ENCODE peak calls at places on chromosome 4, in five cellular contexts. One of them, this sample, is unnamed. For H3K36me3, the result is how much of the 10 kb centered on the place peaks cover.

GRCh38 chr4:138327334-138327733 is 85.2 kb upstream of the SLC7A11 start:
- DNase-seq in GM23248: no peak
- DNase-seq in esophagus muscularis mucosa: no peak
- DNase-seq in left lung: no peak
- DNase-seq in naive thymus-derived CD4-positive, alpha-beta T cell: no peak
- DNase-seq in this sample: no peak

GRCh38 chr4:924107-925096 is 7.7 kb downstream of the GAK start:
- DNase-seq in left lung: peak
- DNase-seq in GM23248: peak
- DNase-seq in esophagus muscularis mucosa: no peak
- DNase-seq in naive thymus-derived CD4-positive, alpha-beta T cell: peak
- DNase-seq in this sample: peak

GRCh38 chr4:64846417-64846816 is 437.2 kb upstream of the TECRL start:
- DNase-seq in esophagus muscularis mucosa: no peak
- DNase-seq in GM23248: no peak
- DNase-seq in naive thymus-derived CD4-positive, alpha-beta T cell: no peak
- DNase-seq in left lung: no peak
- DNase-seq in this sample: no peak

GRCh38 chr4:62644372-62644771 is 1444.2 kb downstream of the ADGRL3 start:
- DNase-seq in naive thymus-derived CD4-positive, alpha-beta T cell: no peak
- DNase-seq in GM23248: no peak
- DNase-seq in left lung: no peak
- DNase-seq in esophagus muscularis mucosa: no peak
- DNase-seq in this sample: no peak

GRCh38 chr4:748461-748860 is 42.8 kb downstream of the PCGF3 start:
- DNase-seq in naive thymus-derived CD4-positive, alpha-beta T cell: no peak
- DNase-seq in left lung: no peak
- DNase-seq in GM23248: no peak
- DNase-seq in esophagus muscularis mucosa: no peak
- DNase-seq in this sample: no peak

GRCh38 chr4:22515145-22515887 is 550 bp downstream of the ADGRA3 start:
- DNase-seq in GM23248: peak
- DNase-seq in left lung: peak
- DNase-seq in esophagus muscularis mucosa: no peak
- DNase-seq in naive thymus-derived CD4-positive, alpha-beta T cell: no peak
- DNase-seq in this sample: peak

GRCh38 chr4:146370841-146371240 is 150.9 kb downstream of the SLC10A7 start:
- DNase-seq in esophagus muscularis mucosa: no peak
- DNase-seq in naive thymus-derived CD4-positive, alpha-beta T cell: no peak
- DNase-seq in left lung: no peak
- DNase-seq in GM23248: peak
- DNase-seq in this sample: no peak

GRCh38 chr4:20017439-20017838 is 234.3 kb upstream of the SLIT2 start:
- DNase-seq in esophagus muscularis mucosa: no peak
- DNase-seq in GM23248: peak
- DNase-seq in left lung: no peak
- DNase-seq in naive thymus-derived CD4-positive, alpha-beta T cell: no peak
- DNase-seq in this sample: no peak

GRCh38 chr4:165537028-165537648 is 158.3 kb downstream of the CPE start:
- DNase-seq in esophagus muscularis mucosa: no peak
- DNase-seq in left lung: no peak
- DNase-seq in GM23248: peak
- DNase-seq in naive thymus-derived CD4-positive, alpha-beta T cell: no peak
- DNase-seq in this sample: no peak

GRCh38 chr4:102759835-102760644 is 728 bp downstream of the MANBA start:
- DNase-seq in esophagus muscularis mucosa: no peak
- DNase-seq in left lung: no peak
- DNase-seq in GM23248: peak
- DNase-seq in naive thymus-derived CD4-positive, alpha-beta T cell: peak
- DNase-seq in this sample: no peak

GRCh38 chr4:21410372-21410771 is 538.2 kb downstream of the KCNIP4 start:
- DNase-seq in left lung: no peak
- DNase-seq in esophagus muscularis mucosa: no peak
- DNase-seq in GM23248: no peak
- DNase-seq in naive thymus-derived CD4-positive, alpha-beta T cell: no peak
- DNase-seq in this sample: no peak

GRCh38 chr4:135538698-135539097 is 1337.1 kb upstream of the PABPC4L start:
- DNase-seq in esophagus muscularis mucosa: no peak
- DNase-seq in GM23248: no peak
- DNase-seq in naive thymus-derived CD4-positive, alpha-beta T cell: no peak
- DNase-seq in left lung: no peak
- DNase-seq in this sample: no peak

GRCh38 chr4:155377281-155377680 is 516 bp upstream of the MAP9 start:
- DNase-seq in left lung: no peak
- DNase-seq in esophagus muscularis mucosa: no peak
- DNase-seq in naive thymus-derived CD4-positive, alpha-beta T cell: no peak
- DNase-seq in GM23248: peak
- DNase-seq in this sample: no peak

GRCh38 chr4:112141366-112142138 is 3.7 kb upstream of the FAM241A start:
- DNase-seq in esophagus muscularis mucosa: no peak
- DNase-seq in left lung: no peak
- DNase-seq in GM23248: no peak
- DNase-seq in naive thymus-derived CD4-positive, alpha-beta T cell: no peak
- DNase-seq in this sample: no peak

GRCh38 chr4:27684501-27685077 is 823.9 kb downstream of the STIM2 start:
- DNase-seq in naive thymus-derived CD4-positive, alpha-beta T cell: no peak
- DNase-seq in left lung: peak
- DNase-seq in esophagus muscularis mucosa: no peak
- DNase-seq in GM23248: peak
- DNase-seq in this sample: no peak

GRCh38 chr4:106529348-106530033 is 160.9 kb upstream of the GIMD1 start:
- DNase-seq in left lung: no peak
- DNase-seq in GM23248: peak
- DNase-seq in esophagus muscularis mucosa: no peak
- DNase-seq in naive thymus-derived CD4-positive, alpha-beta T cell: no peak
- DNase-seq in this sample: no peak

GRCh38 chr4:182828678-182829025 is 88.5 kb downstream of the DCTD start:
- DNase-seq in left lung: no peak
- DNase-seq in GM23248: no peak
- DNase-seq in esophagus muscularis mucosa: no peak
- DNase-seq in naive thymus-derived CD4-positive, alpha-beta T cell: no peak
- DNase-seq in this sample: no peak

GRCh38 chr4:149708513-149709175 is 107.0 kb downstream of the IQCM start:
- DNase-seq in GM23248: peak
- DNase-seq in esophagus muscularis mucosa: no peak
- DNase-seq in naive thymus-derived CD4-positive, alpha-beta T cell: no peak
- DNase-seq in left lung: no peak
- DNase-seq in this sample: no peak

GRCh38 chr4:128346054-128346716 is 58.6 kb upstream of the PGRMC2 start:
- DNase-seq in left lung: no peak
- DNase-seq in esophagus muscularis mucosa: no peak
- DNase-seq in GM23248: peak
- DNase-seq in naive thymus-derived CD4-positive, alpha-beta T cell: no peak
- DNase-seq in this sample: no peak

GRCh38 chr4:99437686-99438577 is 2.8 kb upstream of the ADH7 start:
- DNase-seq in esophagus muscularis mucosa: no peak
- DNase-seq in left lung: no peak
- DNase-seq in GM23248: peak
- DNase-seq in naive thymus-derived CD4-positive, alpha-beta T cell: no peak
- DNase-seq in this sample: no peak

GRCh38 chr4:113574636-113575103 is 186.9 kb downstream of the CAMK2D start:
- DNase-seq in esophagus muscularis mucosa: no peak
- DNase-seq in GM23248: peak
- DNase-seq in left lung: no peak
- DNase-seq in naive thymus-derived CD4-positive, alpha-beta T cell: no peak
- DNase-seq in this sample: no peak

GRCh38 chr4:80112236-80112635 is 39.2 kb upstream of the ANTXR2 start:
- DNase-seq in GM23248: peak
- DNase-seq in left lung: no peak
- DNase-seq in esophagus muscularis mucosa: no peak
- DNase-seq in naive thymus-derived CD4-positive, alpha-beta T cell: no peak
- DNase-seq in this sample: no peak

GRCh38 chr4:38449506-38450174 is 214.4 kb upstream of the KLF3 start:
- DNase-seq in esophagus muscularis mucosa: peak
- DNase-seq in GM23248: peak
- DNase-seq in naive thymus-derived CD4-positive, alpha-beta T cell: no peak
- DNase-seq in left lung: no peak
- DNase-seq in this sample: no peak

GRCh38 chr4:137510866-137511265 is 21.4 kb downstream of the PCDH18 start:
- DNase-seq in esophagus muscularis mucosa: no peak
- DNase-seq in left lung: no peak
- DNase-seq in naive thymus-derived CD4-positive, alpha-beta T cell: no peak
- DNase-seq in GM23248: peak
- DNase-seq in this sample: no peak

GRCh38 chr4:141002323-141002805 is 130.9 kb downstream of the RNF150 start:
- DNase-seq in left lung: no peak
- DNase-seq in GM23248: peak
- DNase-seq in naive thymus-derived CD4-positive, alpha-beta T cell: no peak
- DNase-seq in esophagus muscularis mucosa: no peak
- DNase-seq in this sample: no peak

GRCh38 chr4:10098770-10099139 is 17.8 kb downstream of the WDR1 start:
- DNase-seq in GM23248: peak
- DNase-seq in naive thymus-derived CD4-positive, alpha-beta T cell: no peak
- DNase-seq in left lung: no peak
- DNase-seq in esophagus muscularis mucosa: no peak
- DNase-seq in this sample: no peak

GRCh38 chr4:89434364-89434988 is 126.9 kb upstream of the GPRIN3 start:
- DNase-seq in left lung: no peak
- DNase-seq in esophagus muscularis mucosa: no peak
- DNase-seq in GM23248: peak
- DNase-seq in naive thymus-derived CD4-positive, alpha-beta T cell: no peak
- DNase-seq in this sample: no peak

GRCh38 chr4:134906404-134907023 is 704.9 kb upstream of the PABPC4L start:
- DNase-seq in esophagus muscularis mucosa: no peak
- DNase-seq in left lung: no peak
- DNase-seq in GM23248: no peak
- DNase-seq in naive thymus-derived CD4-positive, alpha-beta T cell: no peak
- DNase-seq in this sample: no peak

GRCh38 chr4:128315756-128316520 is 28.3 kb upstream of the PGRMC2 start:
- DNase-seq in esophagus muscularis mucosa: no peak
- DNase-seq in left lung: no peak
- DNase-seq in GM23248: no peak
- DNase-seq in naive thymus-derived CD4-positive, alpha-beta T cell: no peak
- DNase-seq in this sample: no peak

GRCh38 chr4:153153339-153153851 is 50.8 kb upstream of the TRIM2 start:
- DNase-seq in GM23248: peak
- DNase-seq in naive thymus-derived CD4-positive, alpha-beta T cell: peak
- DNase-seq in esophagus muscularis mucosa: no peak
- DNase-seq in left lung: peak
- DNase-seq in this sample: peak

GRCh38 chr4:74423101-74423500 is 21.8 kb upstream of the AREG start:
- DNase-seq in GM23248: peak
- DNase-seq in left lung: no peak
- DNase-seq in esophagus muscularis mucosa: no peak
- DNase-seq in naive thymus-derived CD4-positive, alpha-beta T cell: no peak
- DNase-seq in this sample: no peak

GRCh38 chr4:55866973-55867574 is 13.6 kb downstream of the EXOC1 start:
- DNase-seq in esophagus muscularis mucosa: no peak
- DNase-seq in naive thymus-derived CD4-positive, alpha-beta T cell: peak
- DNase-seq in left lung: no peak
- DNase-seq in GM23248: peak
- DNase-seq in this sample: peak

DNA sequence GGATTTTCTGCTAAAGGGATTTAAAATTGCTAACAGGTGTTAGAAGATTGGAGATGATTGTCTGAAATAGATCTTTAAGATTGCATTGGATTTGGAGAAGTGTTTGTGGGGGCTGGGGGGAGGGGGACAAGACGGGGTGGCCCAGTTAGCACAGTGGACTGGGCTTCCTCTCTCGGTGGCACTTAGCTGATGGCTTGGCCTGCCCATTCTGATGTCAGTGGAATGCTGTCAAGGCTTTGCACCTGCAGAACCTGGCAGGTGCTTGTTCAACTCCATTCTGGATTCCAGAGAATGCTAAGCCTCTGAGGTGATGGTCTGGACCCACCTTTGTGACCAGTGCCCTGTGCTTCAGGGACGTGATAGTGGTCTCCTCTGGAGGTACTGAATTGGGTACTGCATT is 43.7 kb downstream of the ADD1 start:
- DNase-seq in esophagus muscularis mucosa: no peak
- DNase-seq in GM23248: no peak
- DNase-seq in left lung: no peak
- DNase-seq in naive thymus-derived CD4-positive, alpha-beta T cell: no peak
- DNase-seq in this sample: no peak
- H3K36me3 ChIP-seq in esophagus muscularis mucosa: under half
- H3K36me3 ChIP-seq in GM23248: under half
- H3K36me3 ChIP-seq in left lung: under half
- H3K36me3 ChIP-seq in naive thymus-derived CD4-positive, alpha-beta T cell: under half
- H3K36me3 ChIP-seq in this sample: under half

GRCh38 chr4:71333368-71333767 is 5.5 kb upstream of the SLC4A4 start:
- DNase-seq in esophagus muscularis mucosa: no peak
- DNase-seq in left lung: no peak
- DNase-seq in naive thymus-derived CD4-positive, alpha-beta T cell: no peak
- DNase-seq in GM23248: no peak
- DNase-seq in this sample: no peak

GRCh38 chr4:71344067-71344466 is 5.2 kb downstream of the SLC4A4 start:
- DNase-seq in naive thymus-derived CD4-positive, alpha-beta T cell: no peak
- DNase-seq in left lung: no peak
- DNase-seq in GM23248: no peak
- DNase-seq in esophagus muscularis mucosa: no peak
- DNase-seq in this sample: no peak

GRCh38 chr4:71333960-71334951 is 4.6 kb upstream of the SLC4A4 start:
- DNase-seq in naive thymus-derived CD4-positive, alpha-beta T cell: no peak
- DNase-seq in left lung: no peak
- DNase-seq in esophagus muscularis mucosa: no peak
- DNase-seq in GM23248: peak
- DNase-seq in this sample: no peak

GRCh38 chr4:71338846-71339593 is at the start of gene SLC4A4:
- DNase-seq in esophagus muscularis mucosa: no peak
- DNase-seq in GM23248: peak
- DNase-seq in left lung: no peak
- DNase-seq in naive thymus-derived CD4-positive, alpha-beta T cell: no peak
- DNase-seq in this sample: peak
- H3K4me3 ChIP-seq in esophagus muscularis mucosa: no peak
- H3K4me3 ChIP-seq in GM23248: no peak
- H3K4me3 ChIP-seq in left lung: no peak
- H3K4me3 ChIP-seq in naive thymus-derived CD4-positive, alpha-beta T cell: no peak
- H3K4me3 ChIP-seq in this sample: no peak

GRCh38 chr4:41687971-41688370 is 60.6 kb downstream of the PHOX2B start:
- DNase-seq in esophagus muscularis mucosa: peak
- DNase-seq in naive thymus-derived CD4-positive, alpha-beta T cell: no peak
- DNase-seq in GM23248: no peak
- DNase-seq in left lung: no peak
- DNase-seq in this sample: no peak

GRCh38 chr4:41681054-41681453 is 67.5 kb downstream of the PHOX2B start:
- DNase-seq in esophagus muscularis mucosa: peak
- DNase-seq in naive thymus-derived CD4-positive, alpha-beta T cell: no peak
- DNase-seq in left lung: no peak
- DNase-seq in GM23248: no peak
- DNase-seq in this sample: no peak

GRCh38 chr4:41692717-41693345 is 55.7 kb downstream of the PHOX2B start:
- DNase-seq in naive thymus-derived CD4-positive, alpha-beta T cell: no peak
- DNase-seq in esophagus muscularis mucosa: no peak
- DNase-seq in left lung: no peak
- DNase-seq in GM23248: peak
- DNase-seq in this sample: no peak

GRCh38 chr4:41683321-41683720 is 65.2 kb downstream of the PHOX2B start:
- DNase-seq in GM23248: peak
- DNase-seq in naive thymus-derived CD4-positive, alpha-beta T cell: no peak
- DNase-seq in left lung: no peak
- DNase-seq in esophagus muscularis mucosa: peak
- DNase-seq in this sample: no peak

GRCh38 chr4:41686893-41687292 is 61.6 kb downstream of the PHOX2B start:
- DNase-seq in naive thymus-derived CD4-positive, alpha-beta T cell: no peak
- DNase-seq in esophagus muscularis mucosa: peak
- DNase-seq in left lung: no peak
- DNase-seq in GM23248: no peak
- DNase-seq in this sample: no peak
- H3K36me3 ChIP-seq in naive thymus-derived CD4-positive, alpha-beta T cell: under half
- H3K36me3 ChIP-seq in esophagus muscularis mucosa: half or more
- H3K36me3 ChIP-seq in left lung: under half
- H3K36me3 ChIP-seq in GM23248: under half
- H3K36me3 ChIP-seq in this sample: under half

GRCh38 chr4:23991444-23991843 is 101.6 kb upstream of the PPARGC1A start:
- DNase-seq in esophagus muscularis mucosa: no peak
- DNase-seq in left lung: no peak
- DNase-seq in naive thymus-derived CD4-positive, alpha-beta T cell: no peak
- DNase-seq in GM23248: no peak
- DNase-seq in this sample: no peak
- H3K4me3 ChIP-seq in esophagus muscularis mucosa: no peak
- H3K4me3 ChIP-seq in left lung: no peak
- H3K4me3 ChIP-seq in naive thymus-derived CD4-positive, alpha-beta T cell: no peak
- H3K4me3 ChIP-seq in GM23248: no peak
- H3K4me3 ChIP-seq in this sample: no peak

This sample was measured in GM06990.